ENCODE peak calls at places on chromosomes 1 and 21, in eight cellular contexts. A is ovary, N is neural progenitor cell, X is PC-9, T is Peyer's patch, P is K562, W is heart right ventricle, Y is fibroblast of lung. M is an unnamed sample.
A peak's percentile ranks its signal among the peaks of the same experiment; 100 is the strongest.

GRCh38 chr1:67888707-67889106 is 55.4 kb upstream of the GNG12 start:
- DNase-seq in A (no peak), N (peak; percentile 81), X (no peak), T (no peak), P (no peak), W (no peak), Y (no peak), M (no peak)

GRCh38 chr1:162854245-162854860 is 6.6 kb downstream of the CCDC190 start:
- DNase-seq in A (peak; percentile 42), N (peak; percentile 65), X (peak; percentile 60), T (peak; percentile 78), P (peak; percentile 62), W (peak; percentile 28), Y (peak; percentile 84), M (no peak)

GRCh38 chr1:8040586-8040985 is 14.5 kb upstream of the ERRFI1 start:
- DNase-seq in A (no peak), N (no peak), X (peak; percentile 82), T (peak; percentile 86), P (no peak), W (peak; percentile 23), Y (peak; percentile 99), M (peak; percentile 82)

GRCh38 chr1:81848880-81849500 is 48.3 kb downstream of the ADGRL2 start:
- DNase-seq in A (no peak), N (peak; percentile 69), X (no peak), T (no peak), P (no peak), W (no peak), Y (no peak), M (no peak)

GRCh38 chr1:27357281-27358037 is 9.3 kb downstream of the MAP3K6 start:
- DNase-seq in A (peak; percentile 81), N (peak; percentile 85), X (peak; percentile 41), T (peak; percentile 87), P (peak; percentile 90), W (peak; percentile 76), Y (peak; percentile 48), M (no peak)

GRCh38 chr1:44305962-44306422 is 49.1 kb downstream of the ERI3 start:
- DNase-seq in A (no peak), N (no peak), X (no peak), T (no peak), P (no peak), W (no peak), Y (no peak), M (no peak)

GRCh38 chr1:182789138-182790076 is at the start of gene NPL:
- DNase-seq in A (peak; percentile 83), N (peak; percentile 86), X (peak; percentile 75), T (peak; percentile 93), P (peak; percentile 81), W (peak; percentile 86), Y (peak; percentile 75), M (peak; percentile 27)

GRCh38 chr1:11788549-11789053 is 17.2 kb downstream of the MTHFR start:
- DNase-seq in A (peak; percentile 50), N (peak; percentile 1), X (no peak), T (no peak), P (peak; percentile 7), W (no peak), Y (no peak), M (no peak)

GRCh38 chr21:42513151-42513984 is at the start of gene SLC37A1:
- DNase-seq in A (peak; percentile 49), N (peak; percentile 65), X (peak; percentile 33), T (no peak), P (peak; percentile 66), W (peak; percentile 42), Y (no peak), M (no peak)

GRCh38 chr1:162916407-162916806 is 55.4 kb upstream of the CCDC190 start:
- DNase-seq in A (no peak), N (no peak), X (no peak), T (no peak), P (no peak), W (no peak), Y (peak; percentile 57), M (no peak)

GRCh38 chr21:17818158-17819113 is 720 bp downstream of the C21orf91 start:
- DNase-seq in A (no peak), N (peak; percentile 76), X (peak; percentile 29), T (peak; percentile 74), P (no peak), W (peak; percentile 43), Y (peak; percentile 32), M (no peak)

GRCh38 chr21:37562920-37563640 is 196.5 kb downstream of the DYRK1A start:
- DNase-seq in A (peak; percentile 49), N (no peak), X (no peak), T (peak; percentile 65), P (no peak), W (peak; percentile 23), Y (no peak), M (no peak)

GRCh38 chr1:195326325-195326724 is 1281.9 kb downstream of the KCNT2 start:
- DNase-seq in A (no peak), N (no peak), X (no peak), T (no peak), P (no peak), W (no peak), Y (no peak), M (no peak)

GRCh38 chr1:155912056-155912536 is 947 bp upstream of the RIT1 start:
- DNase-seq in A (no peak), N (no peak), X (peak; percentile 43), T (no peak), P (no peak), W (no peak), Y (no peak), M (no peak)

GRCh38 chr1:211825990-211826389 is 4.6 kb downstream of the LPGAT1 start:
- DNase-seq in A (no peak), N (no peak), X (no peak), T (no peak), P (no peak), W (no peak), Y (peak; percentile 49), M (no peak)

GRCh38 chr1:199123615-199124014 is 484.8 kb downstream of the PTPRC start:
- DNase-seq in A (no peak), N (no peak), X (no peak), T (no peak), P (no peak), W (no peak), Y (peak; percentile 71), M (no peak)

GRCh38 chr1:205915354-205915990 is 27.8 kb downstream of the SLC26A9 start:
- DNase-seq in A (no peak), N (no peak), X (no peak), T (no peak), P (no peak), W (peak; percentile 37), Y (no peak), M (no peak)

GRCh38 chr1:203072911-203073310 is 12.9 kb downstream of the MYOG start:
- DNase-seq in A (no peak), N (no peak), X (no peak), T (no peak), P (no peak), W (no peak), Y (no peak), M (no peak)

GRCh38 chr1:60947367-60947766 is 135.0 kb upstream of the NFIA start:
- DNase-seq in A (no peak), N (no peak), X (no peak), T (no peak), P (no peak), W (no peak), Y (no peak), M (no peak)

GRCh38 chr21:38993561-38993960 is 187.8 kb downstream of the ETS2 start:
- DNase-seq in A (no peak), N (no peak), X (peak; percentile 70), T (peak; percentile 70), P (no peak), W (no peak), Y (peak; percentile 92), M (peak; percentile 79)
- H3K27ac ChIP-seq in A (no peak overlapping the region), N (no peak overlapping the region), X (no peak overlapping the region), T (peak overlapping the region; percentile 26), P (no peak overlapping the region), W (peak overlapping the region; percentile 66), Y (peak overlapping the region; percentile 22), M (peak overlapping the region; percentile 82)

GRCh38 chr21:20971296-20971921 is 26.8 kb upstream of the NCAM2 start:
- DNase-seq in A (no peak), N (peak; percentile 49), X (peak; percentile 12), T (no peak), P (peak; percentile 33), W (peak; percentile 21), Y (peak; percentile 74), M (no peak)
- TF ChIP-seq CTCF in A (no peak), N (peak; percentile 70), X (peak; percentile 53), T (no peak), P (peak; percentile 56), W (peak; percentile 48), Y (peak; percentile 63), M (no peak)

GRCh38 chr1:108767708-108768107 is 21.2 kb downstream of the STXBP3 start:
- DNase-seq in A (no peak), N (no peak), X (no peak), T (no peak), P (no peak), W (no peak), Y (no peak), M (no peak)

DNA sequence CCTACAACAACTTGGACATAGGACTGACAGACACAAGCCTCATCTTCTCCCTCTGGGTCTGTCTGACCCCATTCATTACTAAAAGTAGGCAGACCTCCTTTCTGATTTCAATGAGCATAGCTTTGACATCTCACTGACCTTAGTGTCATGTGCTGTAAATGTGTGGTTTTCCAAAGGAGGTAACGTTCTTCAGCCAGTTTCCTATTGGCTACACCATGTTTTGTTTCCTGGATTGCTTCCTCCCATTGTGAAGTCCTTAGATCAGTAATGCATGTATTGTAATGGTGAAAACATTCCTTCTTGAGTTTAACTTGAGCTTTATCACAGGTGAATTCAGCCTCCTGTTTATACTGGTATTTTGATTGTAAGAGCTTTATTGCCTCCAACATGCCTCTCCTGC is 20.6 kb downstream of the STXBP3 start:
- DNase-seq in A (no peak), N (no peak), X (no peak), T (no peak), P (no peak), W (no peak), Y (no peak), M (no peak)
- H3K36me3 ChIP-seq in A (no peaks in the 10 kb centered on the region), N (no peaks in the 10 kb centered on the region), X (peaks cover 24% of the 10 kb centered on the region), T (no peaks in the 10 kb centered on the region), P (peaks cover 21% of the 10 kb centered on the region), W (peaks cover 9% of the 10 kb centered on the region), Y (peaks cover 7% of the 10 kb centered on the region), M (peaks cover 31% of the 10 kb centered on the region)

DNA sequence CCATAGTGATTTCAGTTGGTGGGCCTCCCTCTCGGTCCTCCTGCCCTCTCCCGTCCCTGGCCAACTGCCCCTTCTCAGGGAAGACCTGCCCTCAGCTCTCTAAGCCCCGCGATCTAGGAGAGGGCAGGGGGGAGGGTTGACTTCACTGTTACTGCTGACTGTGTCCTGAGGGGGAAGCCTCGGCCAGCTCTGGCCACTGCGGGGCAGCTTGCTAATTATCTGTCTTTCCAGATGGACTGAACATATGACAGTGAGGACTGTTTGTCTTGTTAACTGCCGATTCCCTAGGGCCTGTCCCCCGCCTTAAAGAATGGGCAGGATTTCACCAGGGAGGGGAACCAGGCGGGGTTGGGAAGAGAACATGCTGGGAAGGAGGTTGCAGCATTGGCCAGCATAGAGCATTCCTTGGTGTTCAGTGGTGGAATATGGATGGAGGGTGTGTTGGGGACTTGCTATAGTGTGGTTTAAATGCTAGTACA is 22.9 kb downstream of the NIPAL3 start:
- DNase-seq in A (no peak), N (peak; percentile 56), X (no peak), T (no peak), P (peak; percentile 45), W (peak; percentile 67), Y (peak; percentile 71), M (no peak)
- H3K27ac ChIP-seq in A (no peak overlapping the region), N (no peak overlapping the region), X (no peak overlapping the region), T (no peak overlapping the region), P (peak overlapping the region; percentile 2), W (peak overlapping the region; percentile 45), Y (no peak overlapping the region), M (no peak overlapping the region)

M was measured in thoracic aorta.